ENCODE peak calls at places on chromosome 5, in six cellular contexts. D is spleen, A is ovary, Q is GM12878, M is NB4, U is body of pancreas. C is an unnamed sample.

GRCh38 chr5:148372883-148373282 is 10.9 kb upstream of the FBXO38 start:
- DNase-seq in D (no peak), A (no peak), Q (no peak), M (no peak), U (no peak), C (no peak)

GRCh38 chr5:131611064-131611381 is 24.0 kb downstream of the RAPGEF6 start:
- DNase-seq in D (no peak), A (no peak), Q (no peak), M (no peak), U (no peak), C (no peak)

GRCh38 chr5:127762412-127762811 is 59.2 kb downstream of the CCDC192 start:
- DNase-seq in D (no peak), A (no peak), Q (no peak), M (no peak), U (no peak), C (no peak)

GRCh38 chr5:16013334-16014065 is 166.1 kb downstream of the MARCHF11 start:
- DNase-seq in D (no peak), A (no peak), Q (no peak), M (no peak), U (no peak), C (no peak)

GRCh38 chr5:147532157-147532556 is 22.3 kb upstream of the DPYSL3 start:
- DNase-seq in D (no peak), A (no peak), Q (no peak), M (no peak), U (no peak), C (no peak)

GRCh38 chr5:148033138-148033537 is 30.6 kb upstream of the SPINK5 start:
- DNase-seq in D (no peak), A (no peak), Q (no peak), M (no peak), U (no peak), C (no peak)

GRCh38 chr5:129903466-129904101 is 681 bp upstream of the CHSY3 start:
- DNase-seq in D (no peak), A (no peak), Q (no peak), M (no peak), U (no peak), C (no peak)

GRCh38 chr5:133284306-133284705 is 232.5 kb downstream of the HSPA4 start:
- DNase-seq in D (no peak), A (no peak), Q (no peak), M (no peak), U (no peak), C (no peak)

GRCh38 chr5:179819296-179820126 is 1.2 kb upstream of the SQSTM1 start:
- DNase-seq in D (peak), A (peak), Q (no peak), M (peak), U (peak), C (peak)

GRCh38 chr5:169873642-169874041 is 106.7 kb downstream of the INSYN2B start:
- DNase-seq in D (no peak), A (no peak), Q (no peak), M (peak), U (peak), C (no peak)

GRCh38 chr5:66710557-66710956 is 114.4 kb downstream of the MAST4 start:
- DNase-seq in D (no peak), A (peak), Q (no peak), M (no peak), U (peak), C (no peak)

GRCh38 chr5:115818821-115819220 is 2.4 kb upstream of the CDO1 start:
- DNase-seq in D (peak), A (no peak), Q (no peak), M (no peak), U (no peak), C (no peak)

GRCh38 chr5:111820072-111820471 is 63.1 kb upstream of the NREP start:
- DNase-seq in D (no peak), A (no peak), Q (no peak), M (peak), U (no peak), C (no peak)
- TF ChIP-seq CTCF in D (no peak), A (no peak), Q (peak), M (no peak), U (no peak), C (no peak)

DNA sequence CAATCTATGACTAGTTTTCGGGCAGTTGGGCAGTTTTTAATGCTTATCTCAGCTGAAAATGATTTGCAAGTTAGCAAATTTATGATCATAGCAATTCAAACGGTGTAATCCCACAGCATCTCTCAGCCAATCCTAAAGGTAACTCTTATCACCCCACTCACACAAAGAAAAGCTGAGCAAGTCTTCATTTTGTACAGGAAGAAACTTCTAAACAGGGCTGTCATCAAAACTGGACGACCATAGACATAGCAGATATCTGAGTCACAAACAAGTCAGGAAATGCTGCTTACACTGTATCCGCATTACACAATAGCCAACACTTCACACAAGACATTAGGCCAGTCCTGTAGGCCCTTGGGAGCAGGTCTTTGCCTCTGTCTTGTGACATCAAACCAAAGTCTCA is 2.6 kb upstream of the ENC1 start:
- DNase-seq in D (no peak), A (no peak), Q (no peak), M (peak), U (no peak), C (no peak)
- TF ChIP-seq POLR2A in D (no peak), A (no peak), Q (no peak), M (peak), U (no peak), C (no peak)

GRCh38 chr5:68333649-68334549 is 118.3 kb downstream of the PIK3R1 start:
- DNase-seq in D (no peak), A (no peak), Q (no peak), M (peak), U (no peak), C (no peak)
- TF ChIP-seq CTCF in D (no peak), A (no peak), Q (no peak), M (no peak), U (no peak), C (no peak)

GRCh38 chr5:78984611-78985406 is at the start of gene ARSB:
- DNase-seq in D (peak), A (peak), Q (no peak), M (peak), U (peak), C (peak)
- TF ChIP-seq POLR2A in D (peak), A (peak), Q (peak), M (peak), U (peak), C (no peak)

DNA sequence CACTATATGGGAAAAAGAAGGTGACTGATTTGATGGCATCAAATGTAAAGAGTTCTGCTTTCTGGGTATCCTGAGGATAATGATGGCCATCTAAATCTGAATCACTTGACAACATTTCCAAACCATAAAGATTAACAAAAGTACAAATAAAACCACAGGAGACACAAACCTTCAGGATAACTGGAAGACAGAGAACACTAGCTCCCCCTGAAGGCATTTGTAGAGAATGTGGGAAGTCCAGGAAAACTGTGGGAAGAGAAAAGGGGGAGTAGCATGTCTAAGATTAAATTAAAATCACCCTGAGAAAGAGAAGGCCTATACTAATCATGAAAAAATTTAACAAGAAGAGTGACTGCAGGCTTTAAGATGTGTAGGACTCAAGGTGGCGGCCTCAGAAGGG is 116.2 kb downstream of the PRELID2 start:
- DNase-seq in D (no peak), A (no peak), Q (no peak), M (no peak), U (no peak), C (no peak)
- TF ChIP-seq CTCF in D (no peak), A (no peak), Q (no peak), M (no peak), U (peak), C (no peak)

GRCh38 chr5:172283862-172284274 is 304 bp upstream of the UBTD2 start:
- DNase-seq in D (peak), A (peak), Q (no peak), M (peak), U (peak), C (peak)
- TF ChIP-seq POLR2A in D (no peak), A (no peak), Q (peak), M (peak), U (no peak), C (no peak)

C was measured in lower leg skin.